ENCODE peak calls at places on chromosomes 2 and 18, in six cellular contexts. One of them, this sample, is unnamed.

GRCh38 chr2:196268538-196269338 is 97.4 kb upstream of the STK17B start:
- DNase-seq in pancreas: no peak
- DNase-seq in heart left ventricle: no peak
- DNase-seq in right atrium auricular region: no peak
- DNase-seq in tibial nerve: no peak
- DNase-seq in RWPE1: no peak
- DNase-seq in this sample: no peak

GRCh38 chr2:115094441-115094840 is 652.0 kb downstream of the DPP10 start:
- DNase-seq in pancreas: no peak
- DNase-seq in heart left ventricle: no peak
- DNase-seq in right atrium auricular region: no peak
- DNase-seq in tibial nerve: no peak
- DNase-seq in RWPE1: no peak
- DNase-seq in this sample: no peak

GRCh38 chr2:52732849-52733395 is 1034.7 kb upstream of the CHAC2 start:
- DNase-seq in pancreas: no peak
- DNase-seq in heart left ventricle: no peak
- DNase-seq in right atrium auricular region: no peak
- DNase-seq in tibial nerve: no peak
- DNase-seq in RWPE1: no peak
- DNase-seq in this sample: no peak

GRCh38 chr18:7940976-7941375 is 373.9 kb downstream of the PTPRM start:
- DNase-seq in pancreas: no peak
- DNase-seq in heart left ventricle: no peak
- DNase-seq in right atrium auricular region: no peak
- DNase-seq in tibial nerve: no peak
- DNase-seq in RWPE1: no peak
- DNase-seq in this sample: no peak

GRCh38 chr2:170013802-170014551 is 164.0 kb upstream of the MYO3B start:
- DNase-seq in pancreas: no peak
- DNase-seq in heart left ventricle: no peak
- DNase-seq in right atrium auricular region: no peak
- DNase-seq in tibial nerve: no peak
- DNase-seq in RWPE1: no peak
- DNase-seq in this sample: no peak

GRCh38 chr2:128612628-128613027 is 294.0 kb upstream of the HS6ST1 start:
- DNase-seq in pancreas: no peak
- DNase-seq in heart left ventricle: no peak
- DNase-seq in right atrium auricular region: no peak
- DNase-seq in tibial nerve: no peak
- DNase-seq in RWPE1: no peak
- DNase-seq in this sample: no peak

GRCh38 chr2:26724004-26724750 is 31.7 kb downstream of the KCNK3 start:
- DNase-seq in pancreas: peak
- DNase-seq in heart left ventricle: peak
- DNase-seq in right atrium auricular region: peak
- DNase-seq in tibial nerve: no peak
- DNase-seq in RWPE1: peak
- DNase-seq in this sample: no peak

GRCh38 chr2:164721425-164721824 is 100.1 kb upstream of the GRB14 start:
- DNase-seq in pancreas: no peak
- DNase-seq in heart left ventricle: no peak
- DNase-seq in right atrium auricular region: no peak
- DNase-seq in tibial nerve: no peak
- DNase-seq in RWPE1: no peak
- DNase-seq in this sample: no peak

GRCh38 chr2:157349949-157350510 is 24.4 kb upstream of the ERMN start:
- DNase-seq in pancreas: no peak
- DNase-seq in heart left ventricle: no peak
- DNase-seq in right atrium auricular region: no peak
- DNase-seq in tibial nerve: no peak
- DNase-seq in RWPE1: no peak
- DNase-seq in this sample: no peak

GRCh38 chr2:190219186-190219585 is 100.4 kb downstream of the HIBCH start:
- DNase-seq in pancreas: no peak
- DNase-seq in heart left ventricle: no peak
- DNase-seq in right atrium auricular region: no peak
- DNase-seq in tibial nerve: no peak
- DNase-seq in RWPE1: no peak
- DNase-seq in this sample: no peak

GRCh38 chr2:200812122-200813022 is 662 bp downstream of the BZW1 start:
- DNase-seq in pancreas: peak
- DNase-seq in heart left ventricle: peak
- DNase-seq in right atrium auricular region: peak
- DNase-seq in tibial nerve: peak
- DNase-seq in RWPE1: peak
- DNase-seq in this sample: peak

GRCh38 chr2:20622296-20622686 is 28.6 kb downstream of the HS1BP3 start:
- DNase-seq in pancreas: no peak
- DNase-seq in heart left ventricle: peak
- DNase-seq in right atrium auricular region: no peak
- DNase-seq in tibial nerve: no peak
- DNase-seq in RWPE1: no peak
- DNase-seq in this sample: no peak

GRCh38 chr18:13159579-13159978 is 59.0 kb upstream of the LDLRAD4 start:
- DNase-seq in pancreas: no peak
- DNase-seq in heart left ventricle: no peak
- DNase-seq in right atrium auricular region: no peak
- DNase-seq in tibial nerve: no peak
- DNase-seq in RWPE1: peak
- DNase-seq in this sample: peak

GRCh38 chr2:235390108-235390815 is 103.6 kb upstream of the AGAP1 start:
- DNase-seq in pancreas: no peak
- DNase-seq in heart left ventricle: no peak
- DNase-seq in right atrium auricular region: no peak
- DNase-seq in tibial nerve: no peak
- DNase-seq in RWPE1: no peak
- DNase-seq in this sample: peak

GRCh38 chr2:182377467-182377866 is 49.4 kb downstream of the PDE1A start:
- DNase-seq in pancreas: no peak
- DNase-seq in heart left ventricle: no peak
- DNase-seq in right atrium auricular region: no peak
- DNase-seq in tibial nerve: no peak
- DNase-seq in RWPE1: no peak
- DNase-seq in this sample: no peak

GRCh38 chr2:217980591-217980990 is 22.2 kb downstream of the TNS1 start:
- DNase-seq in pancreas: no peak
- DNase-seq in heart left ventricle: no peak
- DNase-seq in right atrium auricular region: no peak
- DNase-seq in tibial nerve: no peak
- DNase-seq in RWPE1: no peak
- DNase-seq in this sample: no peak

GRCh38 chr2:218958276-218958675 is 1.2 kb upstream of the CDK5R2 start:
- DNase-seq in pancreas: no peak
- DNase-seq in heart left ventricle: no peak
- DNase-seq in right atrium auricular region: no peak
- DNase-seq in tibial nerve: no peak
- DNase-seq in RWPE1: no peak
- DNase-seq in this sample: no peak

GRCh38 chr2:12106440-12107080 is 360.1 kb downstream of the LPIN1 start:
- DNase-seq in pancreas: peak
- DNase-seq in heart left ventricle: peak
- DNase-seq in right atrium auricular region: no peak
- DNase-seq in tibial nerve: no peak
- DNase-seq in RWPE1: peak
- DNase-seq in this sample: peak

GRCh38 chr2:176421291-176422050 is 152.2 kb downstream of the MTX2 start:
- DNase-seq in pancreas: no peak
- DNase-seq in heart left ventricle: no peak
- DNase-seq in right atrium auricular region: no peak
- DNase-seq in tibial nerve: no peak
- DNase-seq in RWPE1: no peak
- DNase-seq in this sample: no peak

DNA sequence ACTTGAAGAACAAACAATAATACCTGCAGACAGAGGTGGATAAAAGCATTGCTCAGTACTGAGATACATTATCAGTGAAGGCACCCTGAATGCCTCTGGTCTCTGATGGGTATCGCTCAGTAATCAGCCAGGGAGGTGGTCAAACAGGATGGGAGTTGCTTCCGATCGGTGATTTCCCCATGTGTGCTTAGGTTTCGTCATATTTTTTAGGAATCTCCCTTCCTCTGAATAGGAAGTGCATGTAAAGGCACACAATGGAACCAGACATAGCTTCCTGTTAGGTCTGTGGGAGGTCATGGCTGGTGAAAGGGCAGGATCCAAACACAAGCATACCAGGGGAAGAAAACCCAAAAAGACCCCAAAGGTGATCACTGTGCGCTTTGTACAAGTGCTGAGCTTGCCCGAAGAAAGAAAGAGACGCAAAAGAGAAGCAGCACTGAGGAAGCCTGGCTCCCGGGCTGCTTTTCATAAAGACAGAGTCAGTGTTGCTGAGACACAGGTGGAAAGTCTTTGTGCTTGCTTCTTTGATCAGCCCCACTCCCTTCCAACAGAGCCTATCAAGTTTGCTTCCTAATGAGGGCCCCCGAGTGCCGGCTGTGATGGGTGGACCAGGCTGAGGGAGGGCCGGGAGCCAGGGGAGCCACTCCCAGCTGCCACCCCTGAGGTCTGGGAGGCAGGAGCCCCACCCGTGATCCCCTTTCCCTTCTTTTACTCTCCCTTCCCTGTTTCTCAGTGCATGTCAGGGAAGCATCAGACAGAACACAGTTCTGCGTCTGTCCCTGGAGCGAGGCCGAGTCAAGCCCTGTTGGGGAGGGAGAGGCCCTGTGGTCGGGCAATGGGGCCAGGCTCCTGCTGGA is 138.2 kb downstream of the SH3RF3 start:
- DNase-seq in pancreas: no peak
- DNase-seq in heart left ventricle: no peak
- DNase-seq in right atrium auricular region: no peak
- DNase-seq in tibial nerve: no peak
- DNase-seq in RWPE1: peak
- DNase-seq in this sample: no peak
- H3K27ac ChIP-seq in pancreas: no peak
- H3K27ac ChIP-seq in heart left ventricle: peak
- H3K27ac ChIP-seq in right atrium auricular region: peak
- H3K27ac ChIP-seq in tibial nerve: no peak
- H3K27ac ChIP-seq in RWPE1: peak
- H3K27ac ChIP-seq in this sample: no peak

GRCh38 chr2:42905341-42906114 is 113.1 kb upstream of the HAAO start:
- DNase-seq in pancreas: no peak
- DNase-seq in heart left ventricle: no peak
- DNase-seq in right atrium auricular region: no peak
- DNase-seq in tibial nerve: no peak
- DNase-seq in RWPE1: no peak
- DNase-seq in this sample: no peak
- TF ChIP-seq CTCF in pancreas: no peak
- TF ChIP-seq CTCF in heart left ventricle: peak
- TF ChIP-seq CTCF in right atrium auricular region: peak
- TF ChIP-seq CTCF in tibial nerve: peak
- TF ChIP-seq CTCF in RWPE1: no peak
- TF ChIP-seq CTCF in this sample: no peak

GRCh38 chr2:55811048-55811447 is 112.5 kb downstream of the EFEMP1 start:
- DNase-seq in pancreas: no peak
- DNase-seq in heart left ventricle: no peak
- DNase-seq in right atrium auricular region: no peak
- DNase-seq in tibial nerve: no peak
- DNase-seq in RWPE1: no peak
- DNase-seq in this sample: no peak
- H3K27ac ChIP-seq in pancreas: no peak
- H3K27ac ChIP-seq in heart left ventricle: no peak
- H3K27ac ChIP-seq in right atrium auricular region: no peak
- H3K27ac ChIP-seq in tibial nerve: no peak
- H3K27ac ChIP-seq in RWPE1: no peak
- H3K27ac ChIP-seq in this sample: no peak

GRCh38 chr2:224947566-224947965 is 94.7 kb downstream of the DOCK10 start:
- DNase-seq in pancreas: no peak
- DNase-seq in heart left ventricle: no peak
- DNase-seq in right atrium auricular region: no peak
- DNase-seq in tibial nerve: no peak
- DNase-seq in RWPE1: no peak
- DNase-seq in this sample: no peak
- TF ChIP-seq CTCF in pancreas: no peak
- TF ChIP-seq CTCF in heart left ventricle: no peak
- TF ChIP-seq CTCF in right atrium auricular region: no peak
- TF ChIP-seq CTCF in tibial nerve: no peak
- TF ChIP-seq CTCF in RWPE1: no peak
- TF ChIP-seq CTCF in this sample: no peak

This sample was measured in DND-41.